ENCODE peak calls at places on chromosome 20, in four cellular contexts. H, C, G and E are unnamed samples.

GRCh38 chr20:35845561-35845960 is 73.7 kb downstream of the PHF20 start:
- DNase-seq in G (no peak), C (no peak), H (no peak), E (no peak)

GRCh38 chr20:62457098-62457497 is 18.7 kb downstream of the GATA5 start:
- DNase-seq in G (no peak), C (no peak), H (no peak), E (no peak)

GRCh38 chr20:62307226-62308101 is 4.7 kb downstream of the ADRM1 start:
- DNase-seq in H (no peak), G (no peak), C (no peak), E (no peak)

GRCh38 chr20:45944151-45944964 is 9.9 kb downstream of the PCIF1 start:
- DNase-seq in G (no peak), H (no peak), C (no peak), E (no peak)

GRCh38 chr20:37463726-37464125 is 57.3 kb upstream of the NNAT start:
- DNase-seq in C (peak), H (no peak), G (no peak), E (no peak)

GRCh38 chr20:2626853-2627541 is 25.4 kb upstream of the NOP56 start:
- DNase-seq in H (no peak), C (no peak), G (no peak), E (no peak)

GRCh38 chr20:36591854-36592641 is 13.5 kb upstream of the RAB5IF start:
- DNase-seq in C (no peak), G (no peak), H (no peak), E (no peak)

GRCh38 chr20:11144114-11144513 is 470.3 kb upstream of the JAG1 start:
- DNase-seq in C (peak), H (no peak), G (no peak), E (no peak)

GRCh38 chr20:43397147-43397546 is 60.5 kb upstream of the SRSF6 start:
- DNase-seq in C (no peak), G (no peak), H (no peak), E (no peak)

GRCh38 chr20:62052842-62053464 is 12.7 kb downstream of the TAF4 start:
- DNase-seq in C (peak), H (no peak), G (no peak), E (no peak)

GRCh38 chr20:48725589-48725991 is 102.2 kb downstream of the PREX1 start:
- DNase-seq in H (no peak), G (no peak), C (no peak), E (no peak)

GRCh38 chr20:16308754-16309153 is 264.5 kb downstream of the KIF16B start:
- DNase-seq in G (no peak), C (no peak), H (no peak), E (no peak)

GRCh38 chr20:24007758-24008157 is 19.2 kb upstream of the GGTLC1 start:
- DNase-seq in H (no peak), C (no peak), G (no peak), E (no peak)

GRCh38 chr20:43124261-43124660 is 65.4 kb downstream of the PTPRT start:
- DNase-seq in H (no peak), C (no peak), G (no peak), E (no peak)

GRCh38 chr20:1505871-1506270 is 14.7 kb upstream of the SIRPB2 start:
- DNase-seq in C (no peak), G (no peak), H (no peak), E (no peak)

GRCh38 chr20:60022849-60023248 is 64.6 kb downstream of the CDH26 start:
- DNase-seq in H (no peak), G (no peak), C (no peak), E (no peak)

GRCh38 chr20:60137657-60138245 is 179.5 kb downstream of the CDH26 start:
- DNase-seq in G (no peak), H (no peak), C (no peak), E (no peak)

GRCh38 chr20:9081423-9081966 is 12.6 kb downstream of the PLCB4 start:
- DNase-seq in C (no peak), G (no peak), H (no peak), E (no peak)

GRCh38 chr20:40564997-40565680 is 123.9 kb downstream of the MAFB start:
- DNase-seq in C (no peak), G (no peak), H (no peak), E (no peak)